ENCODE peak calls at places on chromosomes 12 and 14, in four cellular contexts. One of them, this sample, is unnamed.

GRCh38 chr12:113221997-113222729 is 899 bp downstream of the TPCN1 start:
- DNase-seq in CD4-positive, CD25-positive, alpha-beta regulatory T cell: no peak
- DNase-seq in effector memory CD4-positive, alpha-beta T cell: no peak
- DNase-seq in A549: peak; percentile 18
- DNase-seq in this sample: no peak

GRCh38 chr12:75917704-75918103 is 113.9 kb downstream of the PHLDA1 start:
- DNase-seq in CD4-positive, CD25-positive, alpha-beta regulatory T cell: no peak
- DNase-seq in effector memory CD4-positive, alpha-beta T cell: no peak
- DNase-seq in A549: no peak
- DNase-seq in this sample: no peak

GRCh38 chr12:100404769-100405407 is 48.0 kb downstream of the SLC17A8 start:
- DNase-seq in effector memory CD4-positive, alpha-beta T cell: no peak
- DNase-seq in CD4-positive, CD25-positive, alpha-beta regulatory T cell: no peak
- DNase-seq in A549: no peak
- DNase-seq in this sample: no peak

GRCh38 chr12:153080-153746 is 60.7 kb downstream of the SLC6A12 start:
- DNase-seq in effector memory CD4-positive, alpha-beta T cell: no peak
- DNase-seq in CD4-positive, CD25-positive, alpha-beta regulatory T cell: no peak
- DNase-seq in A549: peak; percentile 90
- DNase-seq in this sample: peak; percentile 56

GRCh38 chr12:93370947-93371346 is 6.8 kb upstream of the NUDT4 start:
- DNase-seq in effector memory CD4-positive, alpha-beta T cell: no peak
- DNase-seq in CD4-positive, CD25-positive, alpha-beta regulatory T cell: no peak
- DNase-seq in A549: no peak
- DNase-seq in this sample: no peak

GRCh38 chr12:50257226-50258166 is 25.8 kb downstream of the LIMA1 start:
- DNase-seq in CD4-positive, CD25-positive, alpha-beta regulatory T cell: no peak
- DNase-seq in A549: no peak
- DNase-seq in effector memory CD4-positive, alpha-beta T cell: no peak
- DNase-seq in this sample: peak; percentile 36

GRCh38 chr12:105342464-105342863 is 12.0 kb downstream of the C12orf75 start:
- DNase-seq in A549: no peak
- DNase-seq in effector memory CD4-positive, alpha-beta T cell: no peak
- DNase-seq in CD4-positive, CD25-positive, alpha-beta regulatory T cell: no peak
- DNase-seq in this sample: no peak

GRCh38 chr12:27178251-27178650 is 65.8 kb upstream of the STK38L start:
- DNase-seq in A549: no peak
- DNase-seq in effector memory CD4-positive, alpha-beta T cell: no peak
- DNase-seq in CD4-positive, CD25-positive, alpha-beta regulatory T cell: no peak
- DNase-seq in this sample: no peak

GRCh38 chr12:125797421-125798175 is 732.4 kb downstream of the AACS start:
- DNase-seq in effector memory CD4-positive, alpha-beta T cell: no peak
- DNase-seq in A549: no peak
- DNase-seq in CD4-positive, CD25-positive, alpha-beta regulatory T cell: no peak
- DNase-seq in this sample: no peak

GRCh38 chr12:9337656-9338055 is 129.5 kb upstream of the PZP start:
- DNase-seq in effector memory CD4-positive, alpha-beta T cell: no peak
- DNase-seq in CD4-positive, CD25-positive, alpha-beta regulatory T cell: no peak
- DNase-seq in A549: no peak
- DNase-seq in this sample: no peak

GRCh38 chr12:2606186-2606910 is 188.4 kb upstream of the FKBP4 start:
- DNase-seq in CD4-positive, CD25-positive, alpha-beta regulatory T cell: no peak
- DNase-seq in A549: no peak
- DNase-seq in effector memory CD4-positive, alpha-beta T cell: no peak
- DNase-seq in this sample: no peak

GRCh38 chr12:109741286-109741969 is 27.8 kb downstream of the FAM222A start:
- DNase-seq in effector memory CD4-positive, alpha-beta T cell: no peak
- DNase-seq in CD4-positive, CD25-positive, alpha-beta regulatory T cell: no peak
- DNase-seq in A549: no peak
- DNase-seq in this sample: no peak
- H3K4me1 ChIP-seq in effector memory CD4-positive, alpha-beta T cell: no peaks in the 10 kb centered on the region
- H3K4me1 ChIP-seq in CD4-positive, CD25-positive, alpha-beta regulatory T cell: no peaks in the 10 kb centered on the region
- H3K4me1 ChIP-seq in A549: peaks cover 8% of the 10 kb centered on the region
- H3K4me1 ChIP-seq in this sample: peaks cover 5% of the 10 kb centered on the region

DNA sequence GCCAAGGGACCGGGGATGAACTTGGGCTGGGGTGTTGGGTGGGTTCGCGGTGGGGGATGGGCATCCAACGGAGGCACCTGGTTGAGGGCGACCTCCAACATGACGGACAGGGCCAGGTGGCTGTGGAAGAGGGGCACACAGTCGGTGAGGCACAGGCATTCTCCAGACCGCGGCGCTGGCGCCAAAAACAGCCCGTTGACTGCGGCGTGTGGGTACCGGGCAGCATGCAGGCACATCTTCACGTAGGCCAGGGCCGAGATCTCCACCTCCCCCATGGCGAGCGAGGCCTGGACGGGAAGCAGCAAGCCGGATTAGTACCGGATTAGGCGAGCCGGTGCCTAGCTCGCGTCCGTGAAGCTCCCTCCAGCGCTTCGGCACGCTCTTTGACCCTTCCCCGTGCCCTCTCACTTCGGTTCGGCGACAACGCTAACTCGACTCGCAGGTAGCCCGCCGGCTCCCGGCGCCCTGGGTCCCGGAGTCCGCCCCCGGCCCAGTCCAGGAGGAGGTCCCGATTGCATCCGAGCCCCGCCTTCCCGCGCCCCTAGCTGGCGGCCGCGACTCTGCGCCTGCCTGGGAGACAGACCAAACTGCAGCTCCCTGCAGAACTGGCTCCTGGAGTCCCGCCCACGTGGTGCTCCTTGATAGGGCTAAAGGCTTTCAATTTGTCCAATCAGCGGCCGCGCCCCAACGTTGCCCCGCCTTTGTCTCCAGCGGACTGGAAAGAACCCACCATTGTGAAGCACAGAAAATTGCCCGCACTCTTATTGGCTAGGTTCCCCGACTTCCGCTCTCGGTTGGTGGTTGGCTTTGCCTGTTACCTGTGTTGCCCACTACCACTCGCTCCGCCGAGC is at the start of gene EMC9:
- DNase-seq in CD4-positive, CD25-positive, alpha-beta regulatory T cell: peak; percentile 99
- DNase-seq in A549: peak; percentile 99
- DNase-seq in effector memory CD4-positive, alpha-beta T cell: peak; percentile 99
- DNase-seq in this sample: peak; percentile 100
- H3K27ac ChIP-seq in CD4-positive, CD25-positive, alpha-beta regulatory T cell: peak within 1 kb of the TSS; percentile 80
- H3K27ac ChIP-seq in A549: peak within 1 kb of the TSS; percentile 95
- H3K27ac ChIP-seq in effector memory CD4-positive, alpha-beta T cell: peak within 1 kb of the TSS; percentile 77
- H3K27ac ChIP-seq in this sample: peak within 1 kb of the TSS; percentile 90

GRCh38 chr12:47385587-47385986 is 305.8 kb upstream of the AMIGO2 start:
- DNase-seq in A549: no peak
- DNase-seq in CD4-positive, CD25-positive, alpha-beta regulatory T cell: no peak
- DNase-seq in effector memory CD4-positive, alpha-beta T cell: no peak
- DNase-seq in this sample: no peak
- H3K4me1 ChIP-seq in A549: peaks cover 27% of the 10 kb centered on the region
- H3K4me1 ChIP-seq in CD4-positive, CD25-positive, alpha-beta regulatory T cell: peaks cover 4% of the 10 kb centered on the region
- H3K4me1 ChIP-seq in effector memory CD4-positive, alpha-beta T cell: no peaks in the 10 kb centered on the region
- H3K4me1 ChIP-seq in this sample: peaks cover 13% of the 10 kb centered on the region

GRCh38 chr12:124238886-124239285 is 56.0 kb upstream of the RFLNA start:
- DNase-seq in CD4-positive, CD25-positive, alpha-beta regulatory T cell: no peak
- DNase-seq in effector memory CD4-positive, alpha-beta T cell: no peak
- DNase-seq in A549: no peak
- DNase-seq in this sample: no peak
- H3K27ac ChIP-seq in CD4-positive, CD25-positive, alpha-beta regulatory T cell: no peak overlapping the region
- H3K27ac ChIP-seq in effector memory CD4-positive, alpha-beta T cell: no peak overlapping the region
- H3K27ac ChIP-seq in A549: no peak overlapping the region
- H3K27ac ChIP-seq in this sample: no peak overlapping the region

GRCh38 chr12:98220636-98221035 is 294.8 kb upstream of the TMPO start:
- DNase-seq in A549: no peak
- DNase-seq in effector memory CD4-positive, alpha-beta T cell: no peak
- DNase-seq in CD4-positive, CD25-positive, alpha-beta regulatory T cell: no peak
- DNase-seq in this sample: no peak
- H3K4me1 ChIP-seq in A549: no peaks in the 10 kb centered on the region
- H3K4me1 ChIP-seq in effector memory CD4-positive, alpha-beta T cell: no peaks in the 10 kb centered on the region
- H3K4me1 ChIP-seq in CD4-positive, CD25-positive, alpha-beta regulatory T cell: no peaks in the 10 kb centered on the region
- H3K4me1 ChIP-seq in this sample: no peaks in the 10 kb centered on the region

GRCh38 chr12:127556487-127556886 is 710.5 kb upstream of the TMEM132C start:
- DNase-seq in effector memory CD4-positive, alpha-beta T cell: no peak
- DNase-seq in A549: no peak
- DNase-seq in CD4-positive, CD25-positive, alpha-beta regulatory T cell: no peak
- DNase-seq in this sample: no peak

GRCh38 chr12:127562781-127563180 is 704.2 kb upstream of the TMEM132C start:
- DNase-seq in A549: no peak
- DNase-seq in CD4-positive, CD25-positive, alpha-beta regulatory T cell: no peak
- DNase-seq in effector memory CD4-positive, alpha-beta T cell: no peak
- DNase-seq in this sample: no peak

GRCh38 chr12:127558363-127558762 is 708.6 kb upstream of the TMEM132C start:
- DNase-seq in A549: no peak
- DNase-seq in effector memory CD4-positive, alpha-beta T cell: no peak
- DNase-seq in CD4-positive, CD25-positive, alpha-beta regulatory T cell: no peak
- DNase-seq in this sample: no peak

GRCh38 chr12:127560041-127560478 is 706.9 kb upstream of the TMEM132C start:
- DNase-seq in CD4-positive, CD25-positive, alpha-beta regulatory T cell: no peak
- DNase-seq in effector memory CD4-positive, alpha-beta T cell: no peak
- DNase-seq in A549: no peak
- DNase-seq in this sample: no peak

DNA sequence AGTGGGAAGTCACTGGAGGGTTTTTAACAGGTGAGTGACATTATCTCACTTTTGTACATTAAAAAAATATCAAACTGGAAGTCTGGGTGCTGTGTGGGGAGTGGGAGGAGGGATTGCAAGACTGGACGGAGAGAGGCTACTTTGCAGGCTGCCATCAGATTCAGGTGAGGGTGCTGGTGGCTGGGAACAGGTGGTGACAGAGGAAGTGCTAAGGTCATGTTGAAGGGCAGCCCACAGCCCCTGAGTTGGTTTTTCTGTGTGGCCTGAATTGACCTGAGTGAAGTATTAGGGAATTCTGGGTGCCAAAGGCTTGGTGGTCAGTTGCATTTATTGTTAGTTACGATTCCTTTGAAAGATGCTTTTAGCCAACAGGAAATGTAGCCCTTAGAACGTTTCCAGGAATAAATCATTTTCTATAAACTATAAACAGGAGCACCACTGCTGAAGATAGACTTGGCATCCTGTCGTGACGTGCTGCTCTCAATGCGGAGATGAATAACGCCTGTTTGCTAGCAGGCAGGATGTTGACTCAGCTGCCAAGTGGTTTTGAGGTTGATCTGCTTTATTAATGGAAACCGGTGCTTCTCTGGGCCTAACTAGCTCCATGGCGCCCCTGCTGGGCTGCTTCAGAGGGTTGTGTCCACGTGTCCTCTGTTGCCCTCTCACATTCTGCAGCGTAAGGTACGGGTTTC is 707.5 kb upstream of the TMEM132C start:
- DNase-seq in effector memory CD4-positive, alpha-beta T cell: peak; percentile 11
- DNase-seq in CD4-positive, CD25-positive, alpha-beta regulatory T cell: no peak
- DNase-seq in A549: no peak
- DNase-seq in this sample: peak; percentile 51
- H3K27ac ChIP-seq in effector memory CD4-positive, alpha-beta T cell: no peak overlapping the region
- H3K27ac ChIP-seq in CD4-positive, CD25-positive, alpha-beta regulatory T cell: no peak overlapping the region
- H3K27ac ChIP-seq in A549: no peak overlapping the region
- H3K27ac ChIP-seq in this sample: no peak overlapping the region

GRCh38 chr12:1581973-1582708 is 12.2 kb downstream of the FBXL14 start:
- DNase-seq in CD4-positive, CD25-positive, alpha-beta regulatory T cell: no peak
- DNase-seq in effector memory CD4-positive, alpha-beta T cell: no peak
- DNase-seq in A549: no peak
- DNase-seq in this sample: no peak
- H3K4me1 ChIP-seq in CD4-positive, CD25-positive, alpha-beta regulatory T cell: peaks cover 7% of the 10 kb centered on the region
- H3K4me1 ChIP-seq in effector memory CD4-positive, alpha-beta T cell: peaks cover 6% of the 10 kb centered on the region
- H3K4me1 ChIP-seq in A549: peaks cover 2% of the 10 kb centered on the region
- H3K4me1 ChIP-seq in this sample: peaks cover 22% of the 10 kb centered on the region